ENCODE peak calls at places on chromosomes 2 and 18, in nine cellular contexts. I, B, Z, G, O, H, N, C and A are unnamed samples. For H3K4me1, the result is how much of the 10 kb centered on the place peaks cover.

GRCh38 chr18:43278401-43278800 is 1.1 kb upstream of the SYT4 start:
- DNase-seq in I (no peak), B (no peak), Z (no peak), G (no peak), O (no peak), H (peak), N (no peak), C (no peak), A (no peak)

GRCh38 chr2:223989206-223989859 is 32.1 kb downstream of the MRPL44 start:
- DNase-seq in I (no peak), B (peak), Z (no peak), G (no peak), O (no peak), H (no peak), N (no peak), C (no peak), A (no peak)

GRCh38 chr2:171566099-171566498 is 43.8 kb downstream of the CYBRD1 start:
- DNase-seq in I (no peak), B (no peak), Z (no peak), G (no peak), O (no peak), H (no peak), N (no peak), C (no peak), A (no peak)

GRCh38 chr2:127530245-127531132 is 4.2 kb upstream of the IWS1 start:
- DNase-seq in I (no peak), B (no peak), Z (no peak), G (no peak), O (no peak), H (no peak), N (no peak), C (no peak), A (no peak)

GRCh38 chr2:71455741-71456569 is 2.6 kb downstream of the DYSF start:
- DNase-seq in I (no peak), B (no peak), Z (no peak), G (no peak), O (peak), H (no peak), N (no peak), C (no peak), A (no peak)

GRCh38 chr2:226461981-226462380 is 337.6 kb downstream of the IRS1 start:
- DNase-seq in I (no peak), B (no peak), Z (no peak), G (no peak), O (no peak), H (no peak), N (no peak), C (no peak), A (no peak)

GRCh38 chr2:145551661-145552060 is 1031.7 kb upstream of the ZEB2 start:
- DNase-seq in I (no peak), B (no peak), Z (no peak), G (no peak), O (no peak), H (no peak), N (no peak), C (no peak), A (no peak)

GRCh38 chr18:59980052-59980668 is 80.4 kb downstream of the PMAIP1 start:
- DNase-seq in I (no peak), B (no peak), Z (no peak), G (no peak), O (no peak), H (no peak), N (no peak), C (no peak), A (no peak)

GRCh38 chr2:236919209-236919608 is 166.5 kb upstream of the COPS8 start:
- DNase-seq in I (no peak), B (no peak), Z (no peak), G (no peak), O (no peak), H (no peak), N (no peak), C (no peak), A (no peak)

GRCh38 chr2:20343128-20343527 is 7.5 kb downstream of the PUM2 start:
- DNase-seq in I (no peak), B (no peak), Z (no peak), G (no peak), O (no peak), H (no peak), N (no peak), C (no peak), A (no peak)

GRCh38 chr2:240369725-240370585 is 65.5 kb upstream of the GPC1 start:
- DNase-seq in I (peak), B (peak), Z (peak), G (no peak), O (no peak), H (no peak), N (peak), C (peak), A (no peak)

GRCh38 chr2:4556136-4556535 is 852.8 kb downstream of the DCDC2C start:
- DNase-seq in I (no peak), B (no peak), Z (no peak), G (no peak), O (no peak), H (no peak), N (no peak), C (no peak), A (no peak)

GRCh38 chr2:138277062-138277461 is 224.5 kb upstream of the SPOPL start:
- DNase-seq in I (no peak), B (no peak), Z (no peak), G (no peak), O (no peak), H (no peak), N (no peak), C (no peak), A (no peak)

GRCh38 chr2:237723613-237724012 is 75.0 kb upstream of the RBM44 start:
- DNase-seq in I (peak), B (peak), Z (no peak), G (peak), O (peak), H (peak), N (peak), C (peak), A (no peak)

GRCh38 chr2:117856415-117857210 is 42.1 kb downstream of the DDX18 start:
- DNase-seq in I (peak), B (no peak), Z (no peak), G (no peak), O (no peak), H (no peak), N (peak), C (no peak), A (no peak)

GRCh38 chr2:142176941-142177340 is 46.1 kb upstream of the LRP1B start:
- DNase-seq in I (no peak), B (no peak), Z (no peak), G (no peak), O (no peak), H (peak), N (no peak), C (no peak), A (no peak)

GRCh38 chr2:136116111-136116812 is 1.7 kb downstream of the CXCR4 start:
- DNase-seq in I (no peak), B (peak), Z (peak), G (no peak), O (peak), H (no peak), N (no peak), C (no peak), A (peak)

GRCh38 chr2:18545384-18545783 is 15.1 kb downstream of the RDH14 start:
- DNase-seq in I (peak), B (no peak), Z (no peak), G (no peak), O (no peak), H (no peak), N (no peak), C (no peak), A (no peak)

GRCh38 chr2:66275984-66276383 is 158.9 kb upstream of the MEIS1 start:
- DNase-seq in I (no peak), B (no peak), Z (no peak), G (no peak), O (no peak), H (no peak), N (no peak), C (no peak), A (no peak)

GRCh38 chr2:69382547-69382946 is 4.5 kb downstream of the GFPT1 start:
- DNase-seq in I (no peak), B (no peak), Z (no peak), G (no peak), O (no peak), H (no peak), N (no peak), C (no peak), A (no peak)
- H3K4me1 ChIP-seq in I (under half), B (under half), Z (under half), G (under half), O (under half), H (under half), N (half or more), C (under half), A (under half)

GRCh38 chr2:10053351-10053750 is 10.0 kb downstream of the KLF11 start:
- DNase-seq in I (no peak), B (no peak), Z (no peak), G (no peak), O (no peak), H (no peak), N (no peak), C (no peak), A (no peak)

GRCh38 chr2:10052216-10052615 is 8.9 kb downstream of the KLF11 start:
- DNase-seq in I (no peak), B (no peak), Z (peak), G (no peak), O (no peak), H (no peak), N (no peak), C (no peak), A (no peak)

GRCh38 chr2:10054976-10055375 is 11.6 kb downstream of the KLF11 start:
- DNase-seq in I (no peak), B (no peak), Z (peak), G (no peak), O (no peak), H (no peak), N (no peak), C (no peak), A (no peak)

GRCh38 chr2:10056439-10056838 is 13.1 kb downstream of the KLF11 start:
- DNase-seq in I (no peak), B (no peak), Z (peak), G (no peak), O (no peak), H (no peak), N (no peak), C (no peak), A (no peak)

GRCh38 chr2:10054424-10054823 is 11.1 kb downstream of the KLF11 start:
- DNase-seq in I (no peak), B (no peak), Z (peak), G (no peak), O (no peak), H (no peak), N (no peak), C (no peak), A (no peak)
- H3K4me1 ChIP-seq in I (under half), B (under half), Z (under half), G (under half), O (under half), H (under half), N (under half), C (under half), A (half or more)

GRCh38 chr2:190887089-190887488 is 6.5 kb downstream of the GLS start:
- DNase-seq in I (no peak), B (no peak), Z (no peak), G (no peak), O (no peak), H (no peak), N (peak), C (no peak), A (no peak)
- H3K4me1 ChIP-seq in I (under half), B (under half), Z (under half), G (half or more), O (half or more), H (under half), N (half or more), C (under half), A (half or more)

DNA sequence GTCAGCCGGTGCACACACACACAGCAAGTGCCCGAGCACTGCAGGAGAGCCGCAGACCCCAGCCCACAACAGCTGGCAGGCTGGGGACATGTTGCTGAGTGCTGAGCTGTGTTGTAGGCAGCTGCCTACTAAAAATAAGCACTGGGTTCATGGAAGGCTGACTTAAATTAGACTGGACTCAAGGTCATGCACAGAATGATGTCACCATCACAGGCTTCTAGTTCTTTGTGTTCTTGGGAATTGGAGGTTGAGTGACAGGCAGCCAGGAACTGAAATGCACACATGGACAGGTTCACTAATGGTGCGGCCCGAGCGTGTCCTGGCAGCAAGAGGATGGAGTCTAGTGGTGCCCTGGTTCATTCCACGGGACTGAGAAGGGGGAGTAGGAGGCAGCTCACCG is 71.3 kb downstream of the VWA3B start:
- DNase-seq in I (no peak), B (no peak), Z (no peak), G (no peak), O (no peak), H (no peak), N (no peak), C (no peak), A (no peak)
- H3K4me1 ChIP-seq in I (under half), B (under half), Z (under half), G (under half), O (under half), H (under half), N (under half), C (under half), A (under half)